ENCODE peak calls at places on chromosome 1, in four cellular contexts. One of them, this sample, is unnamed. For H3K79me2, H3K9me2 and H3K4me1, the result is how much of the 10 kb centered on the place peaks cover.

GRCh38 chr1:200184196-200184595 is 156.7 kb downstream of the NR5A2 start:
- DNase-seq in hepatocyte: peak
- DNase-seq in Karpas-422: no peak
- DNase-seq in GM23338: no peak
- DNase-seq in this sample: peak

GRCh38 chr1:194069168-194069830 is 882.9 kb upstream of the B3GALT2 start:
- DNase-seq in hepatocyte: peak
- DNase-seq in Karpas-422: no peak
- DNase-seq in GM23338: no peak
- DNase-seq in this sample: no peak

GRCh38 chr1:14737561-14738094 is 139.1 kb downstream of the KAZN start:
- DNase-seq in hepatocyte: no peak
- DNase-seq in Karpas-422: no peak
- DNase-seq in GM23338: no peak
- DNase-seq in this sample: peak

GRCh38 chr1:204574856-204575145 is 58.6 kb downstream of the MDM4 start:
- DNase-seq in hepatocyte: no peak
- DNase-seq in Karpas-422: no peak
- DNase-seq in GM23338: no peak
- DNase-seq in this sample: no peak

GRCh38 chr1:231817813-231818212 is 191.2 kb downstream of the DISC1 start:
- DNase-seq in hepatocyte: no peak
- DNase-seq in Karpas-422: no peak
- DNase-seq in GM23338: no peak
- DNase-seq in this sample: peak

GRCh38 chr1:109388208-109388711 is 9.5 kb downstream of the SORT1 start:
- DNase-seq in hepatocyte: no peak
- DNase-seq in Karpas-422: no peak
- DNase-seq in GM23338: no peak
- DNase-seq in this sample: no peak

GRCh38 chr1:36534711-36535412 is 52.1 kb upstream of the CSF3R start:
- DNase-seq in hepatocyte: peak
- DNase-seq in Karpas-422: no peak
- DNase-seq in GM23338: no peak
- DNase-seq in this sample: no peak

GRCh38 chr1:40944326-40944725 is 35.2 kb upstream of the CTPS1 start:
- DNase-seq in hepatocyte: no peak
- DNase-seq in Karpas-422: no peak
- DNase-seq in GM23338: peak
- DNase-seq in this sample: peak

GRCh38 chr1:176177764-176178163 is 29.3 kb downstream of the COP1 start:
- DNase-seq in hepatocyte: no peak
- DNase-seq in Karpas-422: peak
- DNase-seq in GM23338: no peak
- DNase-seq in this sample: no peak

GRCh38 chr1:67570473-67571143 is 114.4 kb upstream of the GADD45A start:
- DNase-seq in hepatocyte: peak
- DNase-seq in Karpas-422: no peak
- DNase-seq in GM23338: no peak
- DNase-seq in this sample: peak

GRCh38 chr1:76336951-76337371 is 262.4 kb downstream of the ST6GALNAC3 start:
- DNase-seq in hepatocyte: peak
- DNase-seq in Karpas-422: no peak
- DNase-seq in GM23338: peak
- DNase-seq in this sample: no peak

GRCh38 chr1:244652699-244653438 is at the start of gene DESI2:
- DNase-seq in hepatocyte: peak
- DNase-seq in Karpas-422: peak
- DNase-seq in GM23338: peak
- DNase-seq in this sample: peak

GRCh38 chr1:11858158-11858557 is 587 bp downstream of the NPPB start:
- DNase-seq in hepatocyte: no peak
- DNase-seq in Karpas-422: no peak
- DNase-seq in GM23338: no peak
- DNase-seq in this sample: no peak

GRCh38 chr1:56034847-56035483 is 544.4 kb downstream of the PLPP3 start:
- DNase-seq in hepatocyte: no peak
- DNase-seq in Karpas-422: no peak
- DNase-seq in GM23338: no peak
- DNase-seq in this sample: no peak

GRCh38 chr1:186518395-186518794 is 57.5 kb upstream of the PDC start:
- DNase-seq in hepatocyte: no peak
- DNase-seq in Karpas-422: no peak
- DNase-seq in GM23338: no peak
- DNase-seq in this sample: no peak

GRCh38 chr1:10940838-10941237 is 71.6 kb upstream of the TARDBP start:
- DNase-seq in hepatocyte: no peak
- DNase-seq in Karpas-422: no peak
- DNase-seq in GM23338: no peak
- DNase-seq in this sample: no peak

GRCh38 chr1:16391408-16391807 is 24.4 kb downstream of the SZRD1 start:
- DNase-seq in hepatocyte: no peak
- DNase-seq in Karpas-422: no peak
- DNase-seq in GM23338: no peak
- DNase-seq in this sample: no peak

GRCh38 chr1:201946224-201946908 is at the start of gene LMOD1:
- DNase-seq in hepatocyte: peak
- DNase-seq in Karpas-422: no peak
- DNase-seq in GM23338: peak
- DNase-seq in this sample: peak

GRCh38 chr1:201531551-201532425 is 7.1 kb upstream of the NAV1 start:
- DNase-seq in hepatocyte: no peak
- DNase-seq in Karpas-422: peak
- DNase-seq in GM23338: peak
- DNase-seq in this sample: no peak

GRCh38 chr1:31904339-31905092 is 33.7 kb downstream of the PTP4A2 start:
- DNase-seq in hepatocyte: peak
- DNase-seq in Karpas-422: peak
- DNase-seq in GM23338: no peak
- DNase-seq in this sample: peak

GRCh38 chr1:163673076-163673475 is 351.3 kb downstream of the NUF2 start:
- DNase-seq in hepatocyte: no peak
- DNase-seq in Karpas-422: no peak
- DNase-seq in GM23338: no peak
- DNase-seq in this sample: no peak

GRCh38 chr1:37485902-37486679 is 11.7 kb downstream of the ZC3H12A start:
- DNase-seq in hepatocyte: no peak
- DNase-seq in Karpas-422: no peak
- DNase-seq in GM23338: no peak
- DNase-seq in this sample: no peak

GRCh38 chr1:59180715-59181114 is 116.2 kb upstream of the FGGY start:
- DNase-seq in hepatocyte: no peak
- DNase-seq in Karpas-422: no peak
- DNase-seq in GM23338: no peak
- DNase-seq in this sample: no peak

GRCh38 chr1:59178803-59179202 is 118.1 kb upstream of the FGGY start:
- DNase-seq in hepatocyte: no peak
- DNase-seq in Karpas-422: no peak
- DNase-seq in GM23338: no peak
- DNase-seq in this sample: no peak

GRCh38 chr1:59178339-59178744 is 118.6 kb upstream of the FGGY start:
- DNase-seq in hepatocyte: peak
- DNase-seq in Karpas-422: no peak
- DNase-seq in GM23338: no peak
- DNase-seq in this sample: no peak

GRCh38 chr1:59179673-59180072 is 117.2 kb upstream of the FGGY start:
- DNase-seq in hepatocyte: no peak
- DNase-seq in Karpas-422: no peak
- DNase-seq in GM23338: no peak
- DNase-seq in this sample: peak

DNA sequence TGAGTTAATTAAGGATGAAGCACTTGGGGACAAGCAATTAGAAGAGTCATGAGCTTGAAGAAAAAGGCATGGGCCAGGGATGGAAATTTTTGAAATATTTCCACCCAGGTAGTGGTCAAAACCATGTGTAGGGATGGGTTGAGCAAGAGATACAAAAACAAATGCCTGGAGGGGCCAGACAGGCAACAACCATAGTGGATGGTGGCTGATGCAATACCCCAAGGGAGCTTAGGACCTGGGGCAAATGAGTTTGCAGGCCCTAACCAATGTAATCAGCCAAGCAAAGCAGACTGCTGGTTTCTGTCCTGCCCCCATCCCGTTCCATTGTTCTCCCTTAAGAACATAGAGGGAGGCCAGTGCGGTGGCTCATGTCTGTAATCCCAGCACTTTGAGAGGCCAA is 119.1 kb upstream of the FGGY start:
- DNase-seq in hepatocyte: no peak
- DNase-seq in Karpas-422: no peak
- DNase-seq in GM23338: no peak
- DNase-seq in this sample: no peak
- H3K79me2 ChIP-seq in hepatocyte: under half
- H3K79me2 ChIP-seq in Karpas-422: under half
- H3K79me2 ChIP-seq in GM23338: under half
- H3K79me2 ChIP-seq in this sample: under half

DNA sequence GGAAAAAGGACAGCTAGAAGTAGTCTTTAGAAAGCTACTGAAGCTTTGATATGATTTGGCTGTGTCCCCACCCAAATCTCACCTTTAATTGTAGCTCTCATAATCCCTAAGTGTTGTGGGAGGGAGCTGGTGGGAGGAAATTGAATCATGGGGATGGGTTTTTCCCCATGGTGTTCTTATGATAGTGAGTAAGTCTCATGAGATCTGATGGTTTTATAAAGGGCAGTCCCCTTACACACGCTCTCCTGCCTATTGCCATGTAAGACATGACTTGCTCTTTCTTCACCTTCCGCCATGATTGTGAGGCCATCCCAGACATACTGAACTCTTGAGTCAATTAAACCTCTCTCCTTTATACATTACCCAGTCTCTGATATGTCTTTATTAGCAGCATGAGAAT is 261.8 kb downstream of the HLX start:
- DNase-seq in hepatocyte: no peak
- DNase-seq in Karpas-422: no peak
- DNase-seq in GM23338: no peak
- DNase-seq in this sample: no peak
- H3K9me2 ChIP-seq in hepatocyte: under half
- H3K9me2 ChIP-seq in Karpas-422: under half
- H3K9me2 ChIP-seq in GM23338: under half
- H3K9me2 ChIP-seq in this sample: under half

DNA sequence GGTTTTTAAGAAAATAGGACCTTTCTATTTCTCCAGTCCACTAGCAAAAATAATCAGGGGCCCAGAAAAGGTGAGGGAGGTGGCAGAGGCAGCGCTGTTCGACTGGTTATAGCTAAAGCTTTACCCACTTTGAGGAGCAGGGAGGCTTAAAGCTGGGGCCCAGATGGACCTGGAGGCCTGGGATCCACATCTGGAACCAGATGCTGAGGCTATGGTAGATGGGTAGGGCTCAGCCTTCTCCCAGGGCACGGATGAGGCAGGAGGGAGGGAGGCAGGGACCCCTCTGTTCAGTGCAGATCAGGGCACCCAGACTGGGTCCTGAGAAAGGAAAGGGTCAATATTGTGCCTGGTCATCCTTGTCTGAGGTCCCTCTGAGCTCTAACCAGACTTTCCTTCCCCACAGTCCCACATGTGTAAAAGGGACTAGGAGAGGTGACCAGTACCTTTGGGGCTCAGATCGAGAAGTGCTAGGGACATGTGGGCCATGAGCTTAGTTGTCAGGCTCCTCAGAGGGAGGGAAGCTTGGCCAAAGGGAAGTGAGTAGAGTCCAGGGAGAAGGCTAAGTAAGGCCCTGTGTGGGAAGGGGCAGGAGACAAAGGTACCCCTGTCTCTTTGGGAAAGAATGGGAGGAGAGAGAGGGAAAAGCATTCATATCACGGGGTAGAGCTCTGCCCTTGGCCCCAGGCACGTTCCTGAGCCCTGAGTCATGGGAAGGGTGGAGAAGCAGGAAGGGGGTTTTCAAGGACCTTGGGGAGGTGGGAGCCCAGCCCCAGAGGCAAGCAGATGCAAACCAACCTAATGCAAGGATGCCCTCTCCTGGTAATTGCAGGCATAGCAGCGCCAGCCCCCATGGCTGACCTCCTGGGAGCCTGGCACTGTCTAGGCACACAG is 15.4 kb downstream of the LMNA start:
- DNase-seq in hepatocyte: peak
- DNase-seq in Karpas-422: peak
- DNase-seq in GM23338: peak
- DNase-seq in this sample: peak
- H3K4me1 ChIP-seq in hepatocyte: half or more
- H3K4me1 ChIP-seq in Karpas-422: under half
- H3K4me1 ChIP-seq in GM23338: under half
- H3K4me1 ChIP-seq in this sample: half or more

GRCh38 chr1:77671836-77672235 is 10.6 kb downstream of the ZZZ3 start:
- DNase-seq in hepatocyte: no peak
- DNase-seq in Karpas-422: no peak
- DNase-seq in GM23338: no peak
- DNase-seq in this sample: peak
- H3K79me2 ChIP-seq in hepatocyte: half or more
- H3K79me2 ChIP-seq in Karpas-422: half or more
- H3K79me2 ChIP-seq in GM23338: half or more
- H3K79me2 ChIP-seq in this sample: half or more

DNA sequence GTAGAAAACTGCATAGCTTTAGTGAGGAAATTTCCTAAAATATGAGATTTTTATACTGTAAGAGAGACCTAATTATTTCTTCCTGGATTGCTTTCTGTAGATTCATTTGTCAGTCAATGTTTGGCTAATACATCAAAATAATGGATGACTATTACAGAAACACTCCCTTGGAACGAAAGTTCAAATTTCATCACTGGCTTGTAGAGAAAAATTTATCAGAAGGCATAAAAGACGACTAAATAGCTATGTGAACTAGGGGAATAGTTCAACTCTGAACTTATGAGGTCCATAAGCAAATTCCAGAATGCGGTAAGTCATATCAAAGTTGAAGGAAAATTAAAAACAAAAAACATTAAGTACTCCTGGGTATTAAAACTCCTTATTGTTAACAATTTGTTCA is 36.0 kb downstream of the WNT2B start:
- DNase-seq in hepatocyte: no peak
- DNase-seq in Karpas-422: no peak
- DNase-seq in GM23338: no peak
- DNase-seq in this sample: peak
- H3K9me2 ChIP-seq in hepatocyte: under half
- H3K9me2 ChIP-seq in Karpas-422: under half
- H3K9me2 ChIP-seq in GM23338: under half
- H3K9me2 ChIP-seq in this sample: under half

GRCh38 chr1:8460784-8461183 is 142.9 kb downstream of the SLC45A1 start:
- DNase-seq in hepatocyte: no peak
- DNase-seq in Karpas-422: no peak
- DNase-seq in GM23338: peak
- DNase-seq in this sample: no peak
- H3K4me1 ChIP-seq in hepatocyte: under half
- H3K4me1 ChIP-seq in Karpas-422: under half
- H3K4me1 ChIP-seq in GM23338: half or more
- H3K4me1 ChIP-seq in this sample: under half

DNA sequence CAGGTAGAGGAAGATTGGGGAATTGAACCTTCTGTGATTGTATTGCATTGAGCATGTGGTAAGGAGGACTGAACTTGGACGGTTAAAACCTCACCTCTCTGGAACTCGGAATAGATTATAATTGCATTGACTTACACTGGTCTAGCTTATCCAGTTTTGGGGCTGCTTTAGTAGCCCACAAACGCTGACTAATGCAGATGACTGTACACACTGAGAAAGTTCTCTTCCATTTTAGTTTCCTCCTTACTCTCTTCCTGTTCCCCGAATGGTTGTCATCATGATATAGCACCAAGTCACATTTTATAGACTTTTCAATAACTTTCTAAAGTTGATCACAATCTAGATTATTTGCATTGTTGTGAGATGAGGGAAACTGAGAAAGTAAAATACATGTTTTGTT is 78.2 kb downstream of the NFIA start:
- DNase-seq in hepatocyte: no peak
- DNase-seq in Karpas-422: no peak
- DNase-seq in GM23338: no peak
- DNase-seq in this sample: peak
- H3K79me2 ChIP-seq in hepatocyte: under half
- H3K79me2 ChIP-seq in Karpas-422: under half
- H3K79me2 ChIP-seq in GM23338: under half
- H3K79me2 ChIP-seq in this sample: under half

GRCh38 chr1:6777813-6778212 is 7.4 kb upstream of the CAMTA1 start:
- DNase-seq in hepatocyte: no peak
- DNase-seq in Karpas-422: peak
- DNase-seq in GM23338: no peak
- DNase-seq in this sample: no peak
- H3K9me2 ChIP-seq in hepatocyte: under half
- H3K9me2 ChIP-seq in Karpas-422: under half
- H3K9me2 ChIP-seq in GM23338: under half
- H3K9me2 ChIP-seq in this sample: under half